ENCODE peak calls at places on chromosomes 2 and 18, in four cellular contexts. S is HCT116, C is K562, H is Panc1. I is an unnamed sample.

GRCh38 chr2:206208900-206209299 is 49.2 kb downstream of the EEF1B2 start:
- DNase-seq in S (no peak), C (peak), H (no peak), I (peak)

GRCh38 chr2:62406573-62407043 is 99.4 kb downstream of the TMEM17 start:
- DNase-seq in C (no peak), S (no peak), H (no peak), I (peak)

GRCh38 chr2:216142540-216142939 is 33.4 kb downstream of the XRCC5 start:
- DNase-seq in S (no peak), H (no peak), C (no peak), I (no peak)

GRCh38 chr18:5294618-5295230 is 802 bp downstream of the ZBTB14 start:
- DNase-seq in C (no peak), S (no peak), H (no peak), I (peak)

GRCh38 chr2:160075171-160075570 is 12.8 kb upstream of the PLA2R1 start:
- DNase-seq in C (no peak), H (no peak), S (no peak), I (no peak)

GRCh38 chr18:50203801-50204604 is 9.1 kb upstream of the MYO5B start:
- DNase-seq in C (peak), S (peak), H (no peak), I (peak)

GRCh38 chr2:219344756-219345458 is 12.4 kb upstream of the RESP18 start:
- DNase-seq in C (no peak), S (no peak), H (no peak), I (no peak)

GRCh38 chr18:37385846-37386435 is 179.7 kb downstream of the CELF4 start:
- DNase-seq in H (no peak), S (peak), C (peak), I (peak)

GRCh38 chr2:28380185-28380584 is 12.5 kb upstream of the FOSL2 start:
- DNase-seq in H (no peak), C (no peak), S (no peak), I (no peak)
- TF ChIP-seq TCF7L2 in H (no peak), C (no peak), S (no peak), I (no peak)

GRCh38 chr2:85756822-85757435 is 3.1 kb downstream of the ATOH8 start:
- DNase-seq in H (no peak), S (no peak), C (no peak), I (no peak)

GRCh38 chr2:85757860-85758259 is 4.1 kb downstream of the ATOH8 start:
- DNase-seq in H (no peak), S (no peak), C (no peak), I (no peak)

GRCh38 chr2:85760371-85760770 is 6.6 kb downstream of the ATOH8 start:
- DNase-seq in H (no peak), C (no peak), S (no peak), I (no peak)

GRCh38 chr2:85759257-85759613 is 5.4 kb downstream of the ATOH8 start:
- DNase-seq in S (no peak), H (no peak), C (no peak), I (no peak)

DNA sequence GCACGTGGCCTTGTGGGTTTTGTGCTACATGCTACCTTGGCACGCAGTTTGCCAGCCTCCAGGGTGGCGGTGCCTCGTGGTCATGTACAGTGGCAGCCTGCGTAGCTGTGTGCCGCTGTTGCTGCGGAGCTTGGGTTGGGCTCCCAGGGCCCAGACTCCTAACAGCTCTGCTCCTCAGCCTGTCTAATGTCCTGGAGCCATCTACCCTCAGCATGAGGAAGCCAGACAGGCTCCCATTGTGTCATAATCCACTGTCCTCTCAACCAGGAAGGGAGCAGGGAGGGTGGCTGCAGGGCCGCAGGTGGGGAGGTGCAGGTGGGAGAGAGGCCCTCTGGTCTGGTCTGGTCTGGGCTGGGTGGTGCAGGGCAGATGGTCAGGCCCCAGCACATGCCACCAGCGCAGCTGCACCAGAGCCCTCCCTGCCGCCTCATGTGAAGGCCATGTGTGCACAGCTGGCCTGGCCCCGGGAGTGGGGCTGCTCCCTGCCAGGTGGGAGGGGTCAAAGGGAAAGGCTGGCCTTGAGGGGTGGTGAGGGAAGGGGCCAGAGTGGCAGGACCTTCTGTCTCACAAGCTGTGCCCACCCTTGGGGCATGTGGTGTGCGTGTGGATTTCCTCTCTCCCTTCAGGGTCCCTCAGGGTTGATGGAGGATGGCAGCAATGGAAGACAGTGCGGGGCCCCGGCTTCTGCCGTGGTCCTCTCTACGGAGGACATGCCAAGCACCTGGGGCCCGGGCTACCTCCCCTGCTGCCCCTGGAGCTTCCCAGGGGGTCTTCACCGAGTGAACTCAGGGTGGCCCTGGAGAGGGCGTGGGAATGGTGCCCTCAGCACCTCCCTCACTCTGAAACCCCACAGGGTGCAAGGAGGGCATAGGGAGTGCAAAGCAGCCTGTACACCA is 4.8 kb downstream of the ATOH8 start:
- DNase-seq in S (no peak), H (no peak), C (no peak), I (peak)
- TF ChIP-seq TCF7L2 in S (no peak), H (no peak), C (no peak), I (no peak)

GRCh38 chr2:200905618-200906296 is 16.6 kb downstream of the NIF3L1 start:
- DNase-seq in S (peak), C (peak), H (peak), I (peak)
- TF ChIP-seq TCF7L2 in S (no peak), C (no peak), H (no peak), I (no peak)

GRCh38 chr2:99571609-99572344 is 82.0 kb upstream of the REV1 start:
- DNase-seq in H (no peak), C (no peak), S (no peak), I (no peak)
- TF ChIP-seq TCF7L2 in H (no peak), C (no peak), S (no peak), I (no peak)

DNA sequence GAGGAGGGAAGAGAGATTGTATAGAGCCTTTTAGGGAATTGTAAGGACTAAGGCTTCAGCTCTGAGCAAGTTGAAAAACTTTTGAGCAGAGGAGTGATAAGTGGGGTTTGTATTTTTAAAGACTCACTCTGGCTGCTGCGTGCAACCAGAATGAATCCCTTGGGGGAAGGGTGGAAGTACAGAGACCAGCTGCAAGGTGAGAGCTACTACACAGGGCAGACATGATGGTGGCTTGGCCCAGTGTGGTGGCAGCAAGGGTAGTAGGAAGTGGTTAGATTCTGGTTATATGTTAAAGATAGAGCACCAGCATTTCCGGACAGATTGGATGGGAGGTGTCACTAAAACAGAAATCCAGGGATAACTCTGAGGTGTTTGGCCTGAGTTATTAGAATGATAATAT is 10.1 kb upstream of the SESTD1 start:
- DNase-seq in H (no peak), C (no peak), S (no peak), I (no peak)
- TF ChIP-seq TCF7L2 in H (no peak), C (no peak), S (no peak), I (no peak)

GRCh38 chr2:234302664-234302991 is 194.3 kb downstream of the ARL4C start:
- DNase-seq in H (no peak), C (no peak), S (no peak), I (no peak)

GRCh38 chr2:234293973-234294372 is 202.9 kb downstream of the ARL4C start:
- DNase-seq in H (no peak), C (no peak), S (peak), I (no peak)

GRCh38 chr2:234300393-234300792 is 196.5 kb downstream of the ARL4C start:
- DNase-seq in C (no peak), H (no peak), S (no peak), I (no peak)

GRCh38 chr2:234300932-234301823 is 195.7 kb downstream of the ARL4C start:
- DNase-seq in C (no peak), S (no peak), H (no peak), I (no peak)

GRCh38 chr2:234298916-234299315 is 198.0 kb downstream of the ARL4C start:
- DNase-seq in H (no peak), C (no peak), S (no peak), I (no peak)
- TF ChIP-seq TCF7L2 in H (no peak), C (no peak), S (no peak), I (no peak)

DNA sequence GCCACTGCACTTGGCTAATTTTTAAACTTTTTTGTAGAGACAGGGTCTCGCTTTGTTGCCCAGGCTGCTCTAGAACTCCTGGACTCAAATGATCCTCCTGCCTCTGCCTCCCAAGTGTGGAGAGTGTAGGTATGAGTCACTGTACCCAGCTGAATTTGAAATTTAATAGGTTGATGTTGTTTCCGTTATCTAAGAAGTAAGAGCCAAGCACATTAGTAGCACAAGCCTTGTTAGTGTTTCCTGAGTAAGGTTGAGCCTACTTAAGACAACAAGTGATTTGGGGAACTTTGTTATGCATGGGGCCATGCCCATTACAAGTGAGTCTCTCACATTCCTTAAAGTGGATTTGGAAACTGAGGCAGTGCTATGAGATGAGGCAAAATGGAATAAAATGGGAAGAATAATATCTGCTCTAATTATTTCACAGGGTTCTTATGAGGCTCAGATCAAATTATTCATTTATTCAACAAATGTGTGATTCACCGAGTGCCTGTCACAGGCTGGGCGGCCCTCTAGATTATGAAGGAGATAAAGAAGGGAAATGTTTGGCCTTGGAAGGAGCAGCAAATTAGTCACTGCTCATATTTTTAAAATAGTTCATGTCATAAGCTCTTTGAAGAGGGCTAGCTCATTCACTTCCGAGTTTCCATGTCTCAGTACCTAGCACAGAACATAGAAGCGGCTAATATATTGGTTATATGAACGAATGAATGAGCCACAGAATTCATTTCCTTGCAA is 217.2 kb downstream of the LDLRAD4 start:
- DNase-seq in S (no peak), C (no peak), H (peak), I (no peak)
- TF ChIP-seq TCF7L2 in S (no peak), C (no peak), H (no peak), I (no peak)

DNA sequence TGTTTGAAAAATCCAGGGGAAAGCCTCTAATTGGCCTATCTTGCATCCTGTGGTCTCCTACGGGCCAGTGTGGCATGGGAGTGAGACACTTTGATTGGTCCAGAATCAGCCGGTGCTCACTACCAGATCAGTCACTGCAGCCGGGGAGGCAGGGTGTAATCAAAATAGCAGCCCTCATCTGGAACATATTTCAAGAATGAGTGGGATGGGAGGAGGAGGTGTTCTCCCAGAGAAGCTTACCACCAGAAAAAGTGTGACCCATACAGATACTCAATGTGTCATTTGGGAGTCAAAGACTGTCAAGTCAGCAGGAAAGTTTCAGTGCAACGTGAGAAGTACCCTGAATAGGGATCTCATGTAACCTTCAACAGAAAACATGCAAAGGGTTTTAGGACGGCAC is 393.9 kb upstream of the SLC14A2 start:
- DNase-seq in H (no peak), C (no peak), S (no peak), I (no peak)
- TF ChIP-seq TCF7L2 in H (no peak), C (no peak), S (no peak), I (no peak)

DNA sequence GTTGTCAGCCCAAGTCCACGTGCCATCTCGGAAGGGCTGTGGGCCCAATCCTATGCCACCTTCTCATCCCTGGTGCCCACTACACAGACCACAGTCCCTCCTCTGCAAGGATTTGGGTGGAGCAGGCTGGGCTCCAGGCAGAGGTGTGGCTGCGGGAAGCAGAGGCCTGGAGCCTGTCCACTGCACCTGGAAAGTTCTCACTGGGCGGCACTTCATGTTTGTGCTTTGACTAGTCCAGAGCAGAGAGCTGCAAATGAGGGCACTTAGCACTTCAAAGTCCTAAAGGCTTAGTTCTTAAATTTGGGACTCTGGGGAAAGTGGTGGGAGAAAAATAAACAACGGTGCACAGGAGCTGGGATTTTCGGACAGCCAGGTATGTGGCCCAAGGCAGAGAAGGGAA is 308.9 kb upstream of the POU3F3 start:
- DNase-seq in C (no peak), S (no peak), H (no peak), I (no peak)
- TF ChIP-seq TCF7L2 in C (no peak), S (no peak), H (no peak), I (no peak)

I was measured in HepG2.